ENCODE peak calls at places on chromosomes 11 and 22, in four cellular contexts. O, Y, A and M are unnamed samples.

GRCh38 chr11:11217555-11218286 is 135.3 kb downstream of the CSNK2A3 start:
- DNase-seq in O (no peak), Y (no peak), A (no peak), M (no peak)

GRCh38 chr11:123454060-123454651 is 24.1 kb downstream of the GRAMD1B start:
- DNase-seq in O (no peak), Y (peak; percentile 95), A (no peak), M (peak; percentile 39)

GRCh38 chr11:11742486-11742885 is 99.3 kb upstream of the USP47 start:
- DNase-seq in O (no peak), Y (no peak), A (no peak), M (no peak)

GRCh38 chr22:42180349-42180842 is 49.8 kb upstream of the CYP2D6 start:
- DNase-seq in O (no peak), Y (no peak), A (peak; percentile 51), M (no peak)

GRCh38 chr11:34565417-34566208 is 52.0 kb upstream of the ELF5 start:
- DNase-seq in O (no peak), Y (peak; percentile 8), A (no peak), M (no peak)

GRCh38 chr22:22955866-22956535 is 68.4 kb downstream of the IGLL5 start:
- DNase-seq in O (peak; percentile 26), Y (peak; percentile 47), A (peak; percentile 74), M (peak; percentile 65)

GRCh38 chr22:48177591-48177990 is 1415.1 kb downstream of the TBC1D22A start:
- DNase-seq in O (no peak), Y (no peak), A (no peak), M (no peak)

GRCh38 chr22:30880847-30881246 is 87.7 kb downstream of the MORC2 start:
- DNase-seq in O (no peak), Y (no peak), A (no peak), M (no peak)

GRCh38 chr22:40401532-40401931 is 31.1 kb downstream of the SGSM3 start:
- DNase-seq in O (no peak), Y (no peak), A (peak; percentile 42), M (peak; percentile 80)

GRCh38 chr22:49967333-49968241 is 7.0 kb downstream of the PIM3 start:
- DNase-seq in O (no peak), Y (no peak), A (peak; percentile 75), M (no peak)

GRCh38 chr22:49642741-49643140 is 184.9 kb downstream of the BRD1 start:
- DNase-seq in O (no peak), Y (no peak), A (no peak), M (no peak)

GRCh38 chr22:38569181-38569971 is 607 bp downstream of the DMC1 start:
- DNase-seq in O (no peak), Y (no peak), A (no peak), M (no peak)

GRCh38 chr11:16223558-16223957 is 132.8 kb downstream of the SOX6 start:
- DNase-seq in O (no peak), Y (no peak), A (no peak), M (no peak)

GRCh38 chr11:72789493-72790131 is 4.2 kb downstream of the STARD10 start:
- DNase-seq in O (no peak), Y (no peak), A (no peak), M (no peak)

GRCh38 chr22:23225724-23226496 is 45.6 kb downstream of the BCR start:
- DNase-seq in O (no peak), Y (peak; percentile 62), A (no peak), M (no peak)

GRCh38 chr11:10556590-10556989 is 11.9 kb downstream of the LYVE1 start:
- DNase-seq in O (no peak), Y (no peak), A (no peak), M (no peak)

GRCh38 chr22:24402460-24403192 is 24.8 kb upstream of the ADORA2A start:
- DNase-seq in O (peak; percentile 98), Y (peak; percentile 19), A (peak; percentile 89), M (no peak)

GRCh38 chr22:36144886-36145541 is 15.5 kb downstream of the APOL3 start:
- DNase-seq in O (peak; percentile 37), Y (peak; percentile 24), A (peak; percentile 77), M (peak; percentile 24)

GRCh38 chr11:132158091-132158490 is 787.7 kb downstream of the NTM start:
- DNase-seq in O (no peak), Y (peak; percentile 1), A (peak; percentile 3), M (no peak)

GRCh38 chr11:17972987-17973386 is 39.9 kb downstream of the SERGEF start:
- DNase-seq in O (peak; percentile 89), Y (no peak), A (peak; percentile 32), M (no peak)

GRCh38 chr22:45185718-45186511 is 22.2 kb downstream of the NUP50 start:
- DNase-seq in O (no peak), Y (no peak), A (no peak), M (no peak)

GRCh38 chr22:40040927-40041326 is 46.2 kb downstream of the FAM83F start:
- DNase-seq in O (no peak), Y (no peak), A (peak; percentile 49), M (no peak)

GRCh38 chr22:38696606-38697005 is 4.1 kb downstream of the JOSD1 start:
- DNase-seq in O (peak; percentile 67), Y (peak; percentile 30), A (peak; percentile 25), M (no peak)

GRCh38 chr11:117950999-117951961 is 22.1 kb upstream of the TMPRSS13 start:
- DNase-seq in O (no peak), Y (no peak), A (peak; percentile 20), M (peak; percentile 50)

GRCh38 chr11:44446996-44447771 is 118.3 kb upstream of the CD82 start:
- DNase-seq in O (no peak), Y (no peak), A (no peak), M (no peak)

GRCh38 chr11:123404626-123405025 is 25.4 kb upstream of the GRAMD1B start:
- DNase-seq in O (no peak), Y (no peak), A (no peak), M (no peak)

GRCh38 chr22:40010752-40011145 is 16.0 kb downstream of the FAM83F start:
- DNase-seq in O (no peak), Y (no peak), A (no peak), M (no peak)

GRCh38 chr11:69817265-69818236 is 1.7 kb downstream of the FGF3 start:
- DNase-seq in O (no peak), Y (no peak), A (no peak), M (no peak)

GRCh38 chr11:130389315-130389935 is 39.0 kb downstream of the ADAMTS8 start:
- DNase-seq in O (no peak), Y (no peak), A (no peak), M (peak; percentile 89)

GRCh38 chr11:69444381-69445130 is 36.9 kb upstream of the LINC01488 start:
- DNase-seq in O (peak; percentile 31), Y (peak; percentile 45), A (peak; percentile 70), M (no peak)

GRCh38 chr11:57940044-57940781 is 83.5 kb upstream of the OR9Q1 start:
- DNase-seq in O (no peak), Y (no peak), A (no peak), M (no peak)

GRCh38 chr11:6431861-6432260 is 8.9 kb downstream of the HPX start:
- DNase-seq in O (peak; percentile 6), Y (peak; percentile 12), A (no peak), M (no peak)

GRCh38 chr22:29457730-29458129 is 19.3 kb downstream of the RFPL1 start:
- DNase-seq in O (peak; percentile 21), Y (peak; percentile 29), A (peak; percentile 27), M (no peak)

GRCh38 chr11:116101737-116102275 is 597.6 kb upstream of the CADM1 start:
- DNase-seq in O (no peak), Y (no peak), A (no peak), M (no peak)

GRCh38 chr11:117230981-117231636 is 764 bp downstream of the PCSK7 start:
- DNase-seq in O (no peak), Y (no peak), A (no peak), M (no peak)

GRCh38 chr11:28123151-28123571 is 15.0 kb downstream of the METTL15 start:
- DNase-seq in O (no peak), Y (no peak), A (no peak), M (no peak)

GRCh38 chr22:42757475-42757874 is 36.8 kb upstream of the A4GALT start:
- DNase-seq in O (no peak), Y (no peak), A (no peak), M (no peak)

GRCh38 chr11:78244546-78245315 is 56.0 kb downstream of the USP35 start:
- DNase-seq in O (no peak), Y (no peak), A (no peak), M (no peak)

GRCh38 chr22:41966607-41967240 is 2.5 kb upstream of the SEPTIN3 start:
- DNase-seq in O (peak; percentile 65), Y (peak; percentile 33), A (peak; percentile 53), M (peak; percentile 40)